ENCODE peak calls at places on chromosome 20, in seven cellular contexts. D, F, J, Y, Z, H and O are unnamed samples.

GRCh38 chr20:4045741-4046140 is 30.4 kb upstream of the RNF24 start:
- DNase-seq in D (no peak), F (no peak), J (no peak), Y (no peak), Z (no peak), H (peak; percentile 92), O (no peak)

GRCh38 chr20:5551621-5552020 is 198.6 kb upstream of the SHLD1 start:
- DNase-seq in D (no peak), F (no peak), J (no peak), Y (no peak), Z (no peak), H (no peak), O (no peak)

GRCh38 chr20:39338977-39339376 is 376.8 kb downstream of the DHX35 start:
- DNase-seq in D (no peak), F (no peak), J (no peak), Y (no peak), Z (no peak), H (no peak), O (no peak)

GRCh38 chr20:58130156-58130555 is 98.3 kb downstream of the ANKRD60 start:
- DNase-seq in D (no peak), F (no peak), J (no peak), Y (no peak), Z (no peak), H (no peak), O (no peak)

GRCh38 chr20:12159266-12159665 is 241.6 kb downstream of the BTBD3 start:
- DNase-seq in D (no peak), F (no peak), J (no peak), Y (no peak), Z (no peak), H (no peak), O (no peak)

GRCh38 chr20:5092765-5093339 is 26.9 kb downstream of the PCNA start:
- DNase-seq in D (no peak), F (no peak), J (no peak), Y (no peak), Z (no peak), H (no peak), O (no peak)

GRCh38 chr20:22652685-22653568 is 68.6 kb upstream of the FOXA2 start:
- DNase-seq in D (no peak), F (no peak), J (no peak), Y (no peak), Z (no peak), H (no peak), O (no peak)

GRCh38 chr20:62887147-62887859 is 25.7 kb upstream of the TCFL5 start:
- DNase-seq in D (peak; percentile 67), F (no peak), J (no peak), Y (peak; percentile 26), Z (no peak), H (peak; percentile 91), O (peak; percentile 37)

GRCh38 chr20:17560344-17561074 is 9.4 kb upstream of the DSTN start:
- DNase-seq in D (no peak), F (no peak), J (no peak), Y (no peak), Z (no peak), H (peak; percentile 36), O (no peak)

GRCh38 chr20:19453781-19454310 is 241.4 kb downstream of the SLC24A3 start:
- DNase-seq in D (no peak), F (no peak), J (no peak), Y (no peak), Z (no peak), H (no peak), O (no peak)

GRCh38 chr20:37758332-37758731 is 64.5 kb downstream of the CTNNBL1 start:
- DNase-seq in D (no peak), F (no peak), J (no peak), Y (no peak), Z (no peak), H (no peak), O (no peak)

GRCh38 chr20:11719153-11719552 is 198.5 kb upstream of the BTBD3 start:
- DNase-seq in D (no peak), F (no peak), J (no peak), Y (no peak), Z (no peak), H (no peak), O (no peak)

GRCh38 chr20:10077081-10077471 is 42.3 kb downstream of the ANKEF1 start:
- DNase-seq in D (no peak), F (no peak), J (no peak), Y (no peak), Z (no peak), H (no peak), O (no peak)

GRCh38 chr20:32505723-32506473 is 79.2 kb downstream of the NOL4L start:
- DNase-seq in D (no peak), F (no peak), J (no peak), Y (no peak), Z (no peak), H (no peak), O (no peak)

GRCh38 chr20:31838646-31839292 is 6.6 kb downstream of the FOXS1 start:
- DNase-seq in D (no peak), F (no peak), J (no peak), Y (no peak), Z (no peak), H (no peak), O (no peak)

GRCh38 chr20:6044102-6044501 is 9.8 kb downstream of the LRRN4 start:
- DNase-seq in D (no peak), F (no peak), J (no peak), Y (no peak), Z (no peak), H (no peak), O (no peak)

GRCh38 chr20:36267605-36268500 is 31.6 kb downstream of the AAR2 start:
- DNase-seq in D (no peak), F (no peak), J (no peak), Y (no peak), Z (no peak), H (no peak), O (no peak)

GRCh38 chr20:44477151-44477550 is 1.5 kb downstream of the TTPAL start:
- DNase-seq in D (no peak), F (no peak), J (no peak), Y (no peak), Z (no peak), H (no peak), O (no peak)

GRCh38 chr20:41245086-41245707 is 72.3 kb downstream of the ZHX3 start:
- DNase-seq in D (no peak), F (no peak), J (no peak), Y (peak; percentile 40), Z (no peak), H (no peak), O (peak; percentile 18)

GRCh38 chr20:1322511-1323245 is 6.3 kb downstream of the SDCBP2 start:
- DNase-seq in D (no peak), F (peak; percentile 42), J (no peak), Y (no peak), Z (peak; percentile 77), H (peak; percentile 94), O (no peak)

GRCh38 chr20:51144476-51144875 is 121.6 kb upstream of the KCNG1 start:
- DNase-seq in D (no peak), F (no peak), J (no peak), Y (no peak), Z (no peak), H (no peak), O (no peak)

GRCh38 chr20:50285376-50286173 is 94.9 kb downstream of the CEBPB start:
- DNase-seq in D (no peak), F (no peak), J (no peak), Y (no peak), Z (no peak), H (peak; percentile 74), O (no peak)

GRCh38 chr20:62413896-62414481 is 6.9 kb upstream of the CABLES2 start:
- DNase-seq in D (no peak), F (no peak), J (no peak), Y (no peak), Z (no peak), H (no peak), O (no peak)

GRCh38 chr20:62624325-62624690 is 18.0 kb upstream of the SLCO4A1 start:
- DNase-seq in D (peak; percentile 71), F (no peak), J (no peak), Y (no peak), Z (no peak), H (no peak), O (no peak)

GRCh38 chr20:32235331-32236047 is 27.8 kb downstream of the POFUT1 start:
- DNase-seq in D (no peak), F (no peak), J (no peak), Y (no peak), Z (no peak), H (no peak), O (no peak)

GRCh38 chr20:52410746-52411317 is 219.3 kb upstream of the ZFP64 start:
- DNase-seq in D (no peak), F (no peak), J (no peak), Y (no peak), Z (no peak), H (no peak), O (no peak)

GRCh38 chr20:16719421-16719820 is 10.4 kb upstream of the SNRPB2 start:
- DNase-seq in D (no peak), F (no peak), J (no peak), Y (no peak), Z (no peak), H (no peak), O (no peak)

GRCh38 chr20:31897541-31897940 is 27.1 kb downstream of the TTLL9 start:
- DNase-seq in D (no peak), F (no peak), J (no peak), Y (no peak), Z (no peak), H (no peak), O (peak; percentile 26)

GRCh38 chr20:3226093-3226492 is 12.9 kb downstream of the SLC4A11 start:
- DNase-seq in D (no peak), F (no peak), J (no peak), Y (no peak), Z (no peak), H (no peak), O (no peak)

GRCh38 chr20:44970243-44970757 is 4.0 kb downstream of the STK4 start:
- DNase-seq in D (no peak), F (no peak), J (no peak), Y (no peak), Z (no peak), H (no peak), O (no peak)

GRCh38 chr20:34977365-34978091 is 21.9 kb downstream of the MYH7B start:
- DNase-seq in D (no peak), F (no peak), J (no peak), Y (no peak), Z (no peak), H (no peak), O (no peak)

GRCh38 chr20:25195962-25196700 is 619 bp downstream of the ENTPD6 start:
- DNase-seq in D (peak; percentile 62), F (no peak), J (no peak), Y (no peak), Z (no peak), H (peak; percentile 18), O (peak; percentile 56)

GRCh38 chr20:25860531-25861150 is 164.0 kb upstream of the ZNF337 start:
- DNase-seq in D (no peak), F (no peak), J (no peak), Y (no peak), Z (no peak), H (no peak), O (no peak)

GRCh38 chr20:53839423-53840176 is 230.8 kb downstream of the BCAS1 start:
- DNase-seq in D (peak; percentile 52), F (no peak), J (no peak), Y (no peak), Z (no peak), H (no peak), O (no peak)

GRCh38 chr20:56353356-56353755 is 5.4 kb upstream of the FAM210B start:
- DNase-seq in D (no peak), F (no peak), J (no peak), Y (no peak), Z (no peak), H (no peak), O (no peak)

GRCh38 chr20:3203315-3204123 is 963 bp downstream of the DDRGK1 start:
- DNase-seq in D (peak; percentile 33), F (no peak), J (no peak), Y (no peak), Z (no peak), H (peak; percentile 45), O (peak; percentile 55)

GRCh38 chr20:3766832-3767433 is 620 bp downstream of the ADISSP start:
- DNase-seq in D (no peak), F (no peak), J (no peak), Y (no peak), Z (no peak), H (no peak), O (no peak)

GRCh38 chr20:10917826-10918225 is 244.0 kb upstream of the JAG1 start:
- DNase-seq in D (no peak), F (no peak), J (no peak), Y (no peak), Z (no peak), H (no peak), O (no peak)